ENCODE peak calls at places on chromosomes 3 and 15, in six cellular contexts. S is neural progenitor cell, I is GM23338, U is MM.1S, K is H9, V is PC-3. D is an unnamed sample.

GRCh38 chr3:194761384-194761783 is 75.7 kb downstream of the FAM43A start:
- DNase-seq in S (no peak), I (no peak), U (no peak), K (no peak), V (peak; percentile 32), D (peak; percentile 61)

GRCh38 chr3:194401346-194401745 is 2.3 kb upstream of the GP5 start:
- DNase-seq in S (no peak), I (no peak), U (no peak), K (no peak), V (no peak), D (no peak)

GRCh38 chr15:90075420-90076289 is 26.6 kb downstream of the IDH2 start:
- DNase-seq in S (no peak), I (peak; percentile 66), U (peak; percentile 98), K (peak; percentile 83), V (peak; percentile 52), D (peak; percentile 64)

GRCh38 chr3:1892459-1892858 is 206.2 kb upstream of the CNTN4 start:
- DNase-seq in S (no peak), I (no peak), U (no peak), K (no peak), V (no peak), D (no peak)

GRCh38 chr15:99408236-99409096 is 157.2 kb downstream of the LRRC28 start:
- DNase-seq in S (no peak), I (no peak), U (no peak), K (no peak), V (no peak), D (no peak)

GRCh38 chr15:78872155-78872971 is at the start of gene MORF4L1:
- DNase-seq in S (peak; percentile 98), I (peak; percentile 96), U (peak; percentile 95), K (peak; percentile 99), V (peak; percentile 94), D (peak; percentile 80)

GRCh38 chr3:70273492-70273891 is 38.9 kb downstream of the MDFIC2 start:
- DNase-seq in S (no peak), I (peak; percentile 21), U (no peak), K (no peak), V (no peak), D (no peak)

GRCh38 chr15:57505949-57506391 is 85.7 kb upstream of the MYZAP start:
- DNase-seq in S (no peak), I (peak; percentile 15), U (no peak), K (no peak), V (peak; percentile 95), D (peak; percentile 96)

GRCh38 chr3:63462732-63463131 is 184.6 kb downstream of the SYNPR start:
- DNase-seq in S (no peak), I (peak; percentile 18), U (no peak), K (no peak), V (no peak), D (no peak)

GRCh38 chr3:79767194-79767952 is 425 bp downstream of the ROBO1 start:
- DNase-seq in S (peak; percentile 57), I (peak; percentile 75), U (no peak), K (peak; percentile 42), V (peak; percentile 27), D (no peak)

GRCh38 chr3:126342991-126343661 is 14.1 kb downstream of the KLF15 start:
- DNase-seq in S (peak; percentile 68), I (peak; percentile 61), U (no peak), K (peak; percentile 66), V (no peak), D (no peak)

GRCh38 chr3:109863701-109864100 is 526.4 kb upstream of the DPPA4 start:
- DNase-seq in S (no peak), I (no peak), U (no peak), K (no peak), V (peak; percentile 17), D (no peak)

GRCh38 chr3:116059421-116060096 is 385.7 kb downstream of the LSAMP start:
- DNase-seq in S (peak; percentile 29), I (peak; percentile 52), U (no peak), K (peak; percentile 84), V (peak; percentile 88), D (peak; percentile 77)

GRCh38 chr3:155496206-155496605 is 202.7 kb upstream of the STRIT1 start:
- DNase-seq in S (no peak), I (no peak), U (no peak), K (no peak), V (no peak), D (no peak)

GRCh38 chr3:170414202-170414663 is 4.4 kb upstream of the CLDN11 start:
- DNase-seq in S (peak; percentile 79), I (peak; percentile 86), U (peak; percentile 75), K (no peak), V (peak; percentile 85), D (peak; percentile 62)

GRCh38 chr3:123853686-123854372 is 30.3 kb downstream of the MYLK start:
- DNase-seq in S (no peak), I (no peak), U (no peak), K (no peak), V (no peak), D (no peak)

GRCh38 chr3:123861081-123861836 is 22.9 kb downstream of the MYLK start:
- DNase-seq in S (no peak), I (no peak), U (no peak), K (no peak), V (no peak), D (no peak)

GRCh38 chr3:123854905-123855304 is 29.2 kb downstream of the MYLK start:
- DNase-seq in S (no peak), I (no peak), U (no peak), K (no peak), V (no peak), D (no peak)

GRCh38 chr3:123862152-123862551 is 22.0 kb downstream of the MYLK start:
- DNase-seq in S (no peak), I (no peak), U (no peak), K (no peak), V (no peak), D (no peak)

DNA sequence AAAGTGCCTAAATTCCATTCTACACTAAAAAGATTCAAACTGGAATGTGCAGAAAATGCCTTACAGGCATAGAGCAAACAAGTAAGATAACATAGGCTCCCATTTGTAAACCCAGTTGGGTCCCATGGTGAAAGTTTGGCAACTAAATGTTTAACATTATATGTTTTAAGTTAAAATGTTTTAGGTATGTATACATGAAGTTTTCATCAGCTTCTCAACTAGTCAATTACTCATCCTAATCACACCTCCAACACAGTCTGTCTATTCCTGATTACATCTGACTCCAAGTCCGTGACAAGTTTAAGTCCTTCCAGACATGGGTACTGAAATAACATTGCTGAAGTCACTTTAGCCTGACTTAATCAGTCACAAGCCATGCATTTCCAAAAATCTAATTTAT is 25.0 kb downstream of the MYLK start:
- DNase-seq in S (no peak), I (no peak), U (no peak), K (no peak), V (no peak), D (no peak)
- H3K79me2 ChIP-seq in S (no peaks in the 10 kb centered on the region), I (no peaks in the 10 kb centered on the region), U (no peaks in the 10 kb centered on the region), K (no peaks in the 10 kb centered on the region), V (no peaks in the 10 kb centered on the region), D (no peaks in the 10 kb centered on the region)

GRCh38 chr3:14425574-14426304 is 23.3 kb downstream of the SLC6A6 start:
- DNase-seq in S (no peak), I (no peak), U (no peak), K (no peak), V (peak; percentile 61), D (peak; percentile 87)
- TF ChIP-seq CTCF in S (no peak), I (no peak), U (no peak), K (no peak), V (no peak), D (no peak)

GRCh38 chr15:70690012-70690411 is 73.3 kb downstream of the UACA start:
- DNase-seq in S (no peak), I (no peak), U (no peak), K (no peak), V (no peak), D (no peak)
- H3K79me2 ChIP-seq in S (no peaks in the 10 kb centered on the region), I (no peaks in the 10 kb centered on the region), U (no peaks in the 10 kb centered on the region), K (no peaks in the 10 kb centered on the region), V (no peaks in the 10 kb centered on the region), D (no peaks in the 10 kb centered on the region)

DNA sequence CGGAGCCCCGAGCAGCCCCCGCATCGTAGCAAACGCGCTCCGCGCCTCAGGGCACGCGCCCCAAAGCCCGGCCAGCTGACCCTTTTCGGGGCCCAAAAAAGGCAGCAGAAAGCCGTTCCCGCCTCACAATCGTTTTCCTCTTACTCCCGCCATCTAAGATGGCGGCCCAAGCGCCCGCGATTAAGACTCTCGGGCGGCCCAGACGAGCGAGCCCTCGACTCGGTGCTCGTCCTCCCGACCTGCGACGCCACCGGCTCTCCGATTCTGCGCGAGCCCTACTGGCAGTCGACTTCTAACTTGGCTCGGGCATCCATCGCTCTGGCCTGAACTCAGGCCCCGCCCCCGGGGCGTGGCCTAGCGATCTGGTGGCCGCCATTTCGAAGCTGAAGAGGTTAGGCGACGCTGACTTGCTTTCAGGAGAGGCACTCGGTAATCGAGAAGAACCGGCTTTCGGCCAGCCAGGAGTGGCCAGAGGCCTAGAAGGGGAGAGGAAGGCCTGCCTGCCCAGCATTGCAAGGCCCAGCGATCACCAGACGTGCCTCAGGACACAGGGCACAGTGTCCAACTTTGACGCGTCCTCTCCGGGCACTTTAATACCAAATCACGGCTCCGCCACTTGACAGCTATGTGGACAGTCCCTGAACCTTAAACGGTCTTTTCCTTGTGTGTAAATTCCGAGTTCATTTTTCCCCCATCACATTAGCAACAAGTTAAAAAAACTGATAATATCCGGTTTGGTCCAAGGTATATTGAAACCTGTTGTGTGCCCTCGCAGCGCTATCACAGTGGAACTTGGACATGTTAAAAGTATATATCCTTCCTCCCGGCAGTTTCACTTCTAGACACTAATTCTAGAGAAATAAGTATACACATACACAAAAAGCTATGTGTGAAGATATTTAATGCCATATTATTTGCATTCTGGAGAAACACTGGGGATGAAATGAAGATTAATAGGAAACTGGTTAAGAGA is at the start of gene RAF1:
- DNase-seq in S (peak; percentile 100), I (peak; percentile 99), U (peak; percentile 99), K (peak; percentile 99), V (peak; percentile 99), D (peak; percentile 98)
- TF ChIP-seq CTCF in S (no peak), I (no peak), U (no peak), K (no peak), V (no peak), D (no peak)